ENCODE peak calls at places on chromosomes 7 and 10, in nine cellular contexts. A is HuH-7.5, G is posterior vena cava, I is hepatocyte, X is HFF-Myc, L is nucleus accumbens, D is fibroblast of lung, H is IMR-90, B is T-helper 1 cell. Q is an unnamed sample.

GRCh38 chr7:80439894-80440811 is 71.7 kb downstream of the GNAT3 start:
- DNase-seq in A (no peak), G (no peak), I (no peak), X (peak; percentile 71), L (no peak), D (peak; percentile 74), H (peak; percentile 69), B (no peak), Q (no peak)

GRCh38 chr7:115724400-115725056 is 306.0 kb downstream of the TFEC start:
- DNase-seq in A (no peak), G (no peak), I (peak; percentile 6), X (no peak), L (no peak), D (no peak), H (no peak), B (no peak), Q (peak; percentile 91)

GRCh38 chr7:120797026-120797645 is 60.8 kb downstream of the TSPAN12 start:
- DNase-seq in A (no peak), G (no peak), I (no peak), X (no peak), L (no peak), D (no peak), H (no peak), B (no peak), Q (no peak)

GRCh38 chr10:24703700-24704099 is 20.0 kb downstream of the ARHGAP21 start:
- DNase-seq in A (no peak), G (no peak), I (no peak), X (peak; percentile 93), L (no peak), D (peak; percentile 93), H (peak; percentile 93), B (no peak), Q (no peak)

GRCh38 chr10:67785098-67785497 is 52.9 kb downstream of the DNAJC12 start:
- DNase-seq in A (no peak), G (no peak), I (no peak), X (no peak), L (no peak), D (no peak), H (no peak), B (peak; percentile 72), Q (no peak)

GRCh38 chr7:98754041-98754479 is 115.8 kb downstream of the TMEM130 start:
- DNase-seq in A (no peak), G (no peak), I (peak; percentile 34), X (no peak), L (no peak), D (no peak), H (no peak), B (no peak), Q (peak; percentile 54)

GRCh38 chr10:1779796-1780195 is 42.5 kb upstream of the ADARB2 start:
- DNase-seq in A (no peak), G (no peak), I (no peak), X (no peak), L (no peak), D (no peak), H (no peak), B (no peak), Q (no peak)

GRCh38 chr10:122471531-122472177 is 10.3 kb downstream of the HTRA1 start:
- DNase-seq in A (no peak), G (no peak), I (no peak), X (no peak), L (no peak), D (no peak), H (peak; percentile 56), B (no peak), Q (no peak)

GRCh38 chr7:92025260-92025659 is 84.6 kb downstream of the AKAP9 start:
- DNase-seq in A (no peak), G (no peak), I (no peak), X (no peak), L (no peak), D (peak; percentile 64), H (peak; percentile 87), B (no peak), Q (no peak)

GRCh38 chr7:3069767-3070449 is 26.2 kb upstream of the CARD11 start:
- DNase-seq in A (no peak), G (no peak), I (no peak), X (no peak), L (no peak), D (no peak), H (no peak), B (no peak), Q (no peak)

Q was measured in HT-29.